ENCODE peak calls at places on chromosomes 1 and 21, in four cellular contexts. One of them, this sample, is unnamed. For H3K9me3, the result is how much of the 10 kb centered on the place peaks cover.

GRCh38 chr1:66526036-66526435 is 7.9 kb upstream of the SGIP1 start:
- DNase-seq in heart right ventricle: no peak
- DNase-seq in CD8-positive, alpha-beta memory T cell: no peak
- DNase-seq in ovary: no peak
- DNase-seq in this sample: no peak

GRCh38 chr21:45923146-45923545 is 58.4 kb upstream of the COL6A1 start:
- DNase-seq in heart right ventricle: peak
- DNase-seq in CD8-positive, alpha-beta memory T cell: peak
- DNase-seq in ovary: peak
- DNase-seq in this sample: peak

GRCh38 chr1:83064589-83065242 is 934.2 kb downstream of the TTLL7 start:
- DNase-seq in heart right ventricle: no peak
- DNase-seq in CD8-positive, alpha-beta memory T cell: no peak
- DNase-seq in ovary: no peak
- DNase-seq in this sample: no peak

GRCh38 chr1:12049625-12050024 is 13.5 kb upstream of the TNFRSF8 start:
- DNase-seq in heart right ventricle: no peak
- DNase-seq in CD8-positive, alpha-beta memory T cell: no peak
- DNase-seq in ovary: no peak
- DNase-seq in this sample: no peak

GRCh38 chr1:205429742-205430464 is 8.0 kb upstream of the LEMD1 start:
- DNase-seq in heart right ventricle: no peak
- DNase-seq in CD8-positive, alpha-beta memory T cell: no peak
- DNase-seq in ovary: no peak
- DNase-seq in this sample: no peak

GRCh38 chr1:240683576-240683975 is 71.6 kb upstream of the GREM2 start:
- DNase-seq in heart right ventricle: no peak
- DNase-seq in CD8-positive, alpha-beta memory T cell: no peak
- DNase-seq in ovary: no peak
- DNase-seq in this sample: no peak

GRCh38 chr1:40311692-40312091 is 5.4 kb downstream of the COL9A2 start:
- DNase-seq in heart right ventricle: no peak
- DNase-seq in CD8-positive, alpha-beta memory T cell: no peak
- DNase-seq in ovary: no peak
- DNase-seq in this sample: no peak

GRCh38 chr1:35449334-35450008 is 107.7 kb downstream of the KIAA0319L start:
- DNase-seq in heart right ventricle: no peak
- DNase-seq in CD8-positive, alpha-beta memory T cell: no peak
- DNase-seq in ovary: no peak
- DNase-seq in this sample: no peak

GRCh38 chr1:1597275-1597930 is 2.5 kb downstream of the FNDC10 start:
- DNase-seq in heart right ventricle: no peak
- DNase-seq in CD8-positive, alpha-beta memory T cell: no peak
- DNase-seq in ovary: no peak
- DNase-seq in this sample: no peak

DNA sequence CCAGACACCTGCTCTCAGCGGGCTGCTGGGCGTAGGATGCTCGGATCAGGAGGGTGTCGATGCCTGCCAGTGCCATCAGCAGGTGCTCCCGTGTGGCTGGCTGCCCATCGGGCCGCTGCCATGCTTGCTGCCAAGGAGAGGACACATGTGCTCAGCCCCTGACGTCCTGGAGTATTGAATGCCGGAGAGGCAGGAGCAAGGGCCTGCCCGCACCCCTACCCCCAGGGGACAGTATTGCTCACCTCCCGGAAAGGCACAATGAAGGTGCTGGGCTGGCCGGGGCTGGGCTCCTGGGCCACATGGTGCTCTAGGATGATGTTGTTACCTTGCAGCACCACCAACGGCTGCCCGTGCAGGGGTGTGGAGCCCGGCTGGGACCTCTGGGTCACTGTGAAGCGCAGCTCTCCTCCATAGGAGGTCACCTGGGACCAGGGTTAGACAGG is 61.5 kb downstream of the HSPG2 start:
- DNase-seq in heart right ventricle: peak
- DNase-seq in CD8-positive, alpha-beta memory T cell: no peak
- DNase-seq in ovary: no peak
- DNase-seq in this sample: no peak
- H3K9me3 ChIP-seq in heart right ventricle: under half
- H3K9me3 ChIP-seq in CD8-positive, alpha-beta memory T cell: under half
- H3K9me3 ChIP-seq in ovary: under half
- H3K9me3 ChIP-seq in this sample: under half

DNA sequence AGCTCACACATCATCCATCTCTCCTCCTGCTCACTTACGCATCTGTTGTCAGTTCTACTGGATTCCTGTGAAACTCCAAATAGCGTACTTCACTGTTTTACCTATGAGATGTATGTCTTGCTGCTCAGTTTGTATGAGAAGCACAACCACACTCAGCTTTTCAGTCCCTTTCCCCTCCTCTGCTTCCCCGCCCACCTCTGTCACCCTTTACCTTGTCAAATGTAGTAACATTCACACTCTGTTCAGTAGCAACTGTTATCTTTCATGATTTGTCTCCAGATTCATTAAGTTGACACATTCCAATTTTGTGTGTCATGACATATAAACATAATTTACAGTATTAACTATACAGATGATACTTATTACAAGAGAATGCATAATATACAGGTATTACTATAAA is 130.2 kb downstream of the SIM2 start:
- DNase-seq in heart right ventricle: no peak
- DNase-seq in CD8-positive, alpha-beta memory T cell: no peak
- DNase-seq in ovary: no peak
- DNase-seq in this sample: no peak
- H3K9me3 ChIP-seq in heart right ventricle: under half
- H3K9me3 ChIP-seq in CD8-positive, alpha-beta memory T cell: under half
- H3K9me3 ChIP-seq in ovary: under half
- H3K9me3 ChIP-seq in this sample: under half

GRCh38 chr1:152388889-152389288 is 25.2 kb downstream of the CRNN start:
- DNase-seq in heart right ventricle: no peak
- DNase-seq in CD8-positive, alpha-beta memory T cell: no peak
- DNase-seq in ovary: no peak
- DNase-seq in this sample: no peak
- H3K9me3 ChIP-seq in heart right ventricle: under half
- H3K9me3 ChIP-seq in CD8-positive, alpha-beta memory T cell: under half
- H3K9me3 ChIP-seq in ovary: under half
- H3K9me3 ChIP-seq in this sample: under half

GRCh38 chr1:106749491-106749890 is 307.0 kb upstream of the PRMT6 start:
- DNase-seq in heart right ventricle: no peak
- DNase-seq in CD8-positive, alpha-beta memory T cell: no peak
- DNase-seq in ovary: no peak
- DNase-seq in this sample: no peak

GRCh38 chr1:106753069-106753468 is 303.4 kb upstream of the PRMT6 start:
- DNase-seq in heart right ventricle: no peak
- DNase-seq in CD8-positive, alpha-beta memory T cell: no peak
- DNase-seq in ovary: no peak
- DNase-seq in this sample: no peak

GRCh38 chr1:106748581-106748980 is 307.9 kb upstream of the PRMT6 start:
- DNase-seq in heart right ventricle: no peak
- DNase-seq in CD8-positive, alpha-beta memory T cell: no peak
- DNase-seq in ovary: no peak
- DNase-seq in this sample: no peak

GRCh38 chr1:106747791-106748190 is 308.7 kb upstream of the PRMT6 start:
- DNase-seq in heart right ventricle: no peak
- DNase-seq in CD8-positive, alpha-beta memory T cell: peak
- DNase-seq in ovary: peak
- DNase-seq in this sample: no peak

GRCh38 chr1:106749906-106750305 is 306.6 kb upstream of the PRMT6 start:
- DNase-seq in heart right ventricle: no peak
- DNase-seq in CD8-positive, alpha-beta memory T cell: no peak
- DNase-seq in ovary: no peak
- DNase-seq in this sample: no peak
- H3K9me3 ChIP-seq in heart right ventricle: under half
- H3K9me3 ChIP-seq in CD8-positive, alpha-beta memory T cell: under half
- H3K9me3 ChIP-seq in ovary: under half
- H3K9me3 ChIP-seq in this sample: under half